ENCODE peak calls at places on chromosome 12, in ten cellular contexts. One of them, this sample, is unnamed.
A peak's percentile ranks its signal among the peaks of the same experiment; 100 is the strongest.

GRCh38 chr12:108793756-108794441 is 62.6 kb upstream of the CORO1C start:
- DNase-seq in ACHN: no peak
- DNase-seq in sciatic nerve: no peak
- DNase-seq in NCI-H1092: no peak
- DNase-seq in T47D: no peak
- DNase-seq in GM10248: no peak
- DNase-seq in PC-3: no peak
- DNase-seq in kidney glomerular epithelial cell: no peak
- DNase-seq in left cardiac atrium: no peak
- DNase-seq in activated effector memory CD4-positive, alpha-beta T cell treated with Interleukin-2 at 50 U/mL for 16 hours: no peak
- DNase-seq in this sample: no peak

GRCh38 chr12:34604227-34604626 is 581.9 kb downstream of the ALG10 start:
- DNase-seq in NCI-H1092: no peak
- DNase-seq in activated effector memory CD4-positive, alpha-beta T cell treated with Interleukin-2 at 50 U/mL for 16 hours: no peak
- DNase-seq in GM10248: no peak
- DNase-seq in T47D: peak; percentile 24
- DNase-seq in kidney glomerular epithelial cell: no peak
- DNase-seq in ACHN: no peak
- DNase-seq in left cardiac atrium: no peak
- DNase-seq in PC-3: no peak
- DNase-seq in sciatic nerve: no peak
- DNase-seq in this sample: no peak

GRCh38 chr12:6205144-6205539 is 4.9 kb downstream of the CD9 start:
- DNase-seq in PC-3: no peak
- DNase-seq in GM10248: no peak
- DNase-seq in sciatic nerve: no peak
- DNase-seq in activated effector memory CD4-positive, alpha-beta T cell treated with Interleukin-2 at 50 U/mL for 16 hours: no peak
- DNase-seq in ACHN: no peak
- DNase-seq in left cardiac atrium: peak; percentile 79
- DNase-seq in kidney glomerular epithelial cell: no peak
- DNase-seq in NCI-H1092: no peak
- DNase-seq in T47D: no peak
- DNase-seq in this sample: no peak

GRCh38 chr12:2640709-2641108 is 154.1 kb upstream of the FKBP4 start:
- DNase-seq in left cardiac atrium: peak; percentile 82
- DNase-seq in NCI-H1092: no peak
- DNase-seq in GM10248: no peak
- DNase-seq in ACHN: peak; percentile 98
- DNase-seq in activated effector memory CD4-positive, alpha-beta T cell treated with Interleukin-2 at 50 U/mL for 16 hours: no peak
- DNase-seq in PC-3: peak; percentile 81
- DNase-seq in kidney glomerular epithelial cell: peak; percentile 80
- DNase-seq in sciatic nerve: peak; percentile 63
- DNase-seq in T47D: no peak
- DNase-seq in this sample: no peak

GRCh38 chr12:65785500-65785899 is 38.8 kb upstream of the HMGA2 start:
- DNase-seq in sciatic nerve: no peak
- DNase-seq in PC-3: no peak
- DNase-seq in NCI-H1092: no peak
- DNase-seq in T47D: no peak
- DNase-seq in left cardiac atrium: no peak
- DNase-seq in kidney glomerular epithelial cell: no peak
- DNase-seq in GM10248: no peak
- DNase-seq in activated effector memory CD4-positive, alpha-beta T cell treated with Interleukin-2 at 50 U/mL for 16 hours: no peak
- DNase-seq in ACHN: no peak
- DNase-seq in this sample: no peak

GRCh38 chr12:93686572-93687365 is 9.6 kb downstream of the CRADD start:
- DNase-seq in GM10248: no peak
- DNase-seq in activated effector memory CD4-positive, alpha-beta T cell treated with Interleukin-2 at 50 U/mL for 16 hours: no peak
- DNase-seq in ACHN: no peak
- DNase-seq in left cardiac atrium: no peak
- DNase-seq in PC-3: no peak
- DNase-seq in sciatic nerve: no peak
- DNase-seq in NCI-H1092: no peak
- DNase-seq in kidney glomerular epithelial cell: no peak
- DNase-seq in T47D: no peak
- DNase-seq in this sample: no peak

GRCh38 chr12:726281-727140 is 25.9 kb upstream of the WNK1 start:
- DNase-seq in T47D: no peak
- DNase-seq in GM10248: no peak
- DNase-seq in NCI-H1092: no peak
- DNase-seq in activated effector memory CD4-positive, alpha-beta T cell treated with Interleukin-2 at 50 U/mL for 16 hours: no peak
- DNase-seq in left cardiac atrium: no peak
- DNase-seq in kidney glomerular epithelial cell: peak; percentile 45
- DNase-seq in PC-3: peak; percentile 54
- DNase-seq in sciatic nerve: no peak
- DNase-seq in ACHN: peak; percentile 35
- DNase-seq in this sample: no peak

GRCh38 chr12:80715850-80716249 is 862 bp upstream of the MYF5 start:
- DNase-seq in left cardiac atrium: no peak
- DNase-seq in PC-3: no peak
- DNase-seq in T47D: no peak
- DNase-seq in activated effector memory CD4-positive, alpha-beta T cell treated with Interleukin-2 at 50 U/mL for 16 hours: no peak
- DNase-seq in sciatic nerve: no peak
- DNase-seq in kidney glomerular epithelial cell: no peak
- DNase-seq in ACHN: no peak
- DNase-seq in GM10248: no peak
- DNase-seq in NCI-H1092: no peak
- DNase-seq in this sample: no peak

GRCh38 chr12:93380480-93381121 is 2.9 kb downstream of the NUDT4 start:
- DNase-seq in kidney glomerular epithelial cell: peak; percentile 54
- DNase-seq in ACHN: peak; percentile 51
- DNase-seq in T47D: peak; percentile 54
- DNase-seq in PC-3: peak; percentile 63
- DNase-seq in left cardiac atrium: no peak
- DNase-seq in sciatic nerve: no peak
- DNase-seq in NCI-H1092: no peak
- DNase-seq in activated effector memory CD4-positive, alpha-beta T cell treated with Interleukin-2 at 50 U/mL for 16 hours: no peak
- DNase-seq in GM10248: no peak
- DNase-seq in this sample: peak; percentile 74

GRCh38 chr12:570949-571794 is 92.1 kb downstream of the NINJ2 start:
- DNase-seq in PC-3: peak; percentile 85
- DNase-seq in GM10248: no peak
- DNase-seq in left cardiac atrium: peak; percentile 87
- DNase-seq in ACHN: peak; percentile 93
- DNase-seq in kidney glomerular epithelial cell: no peak
- DNase-seq in T47D: peak; percentile 95
- DNase-seq in activated effector memory CD4-positive, alpha-beta T cell treated with Interleukin-2 at 50 U/mL for 16 hours: no peak
- DNase-seq in sciatic nerve: peak; percentile 82
- DNase-seq in NCI-H1092: no peak
- DNase-seq in this sample: peak; percentile 83

GRCh38 chr12:68613209-68613904 is 2.7 kb downstream of the RAP1B start:
- DNase-seq in left cardiac atrium: no peak
- DNase-seq in NCI-H1092: no peak
- DNase-seq in activated effector memory CD4-positive, alpha-beta T cell treated with Interleukin-2 at 50 U/mL for 16 hours: peak; percentile 9
- DNase-seq in T47D: no peak
- DNase-seq in sciatic nerve: no peak
- DNase-seq in PC-3: no peak
- DNase-seq in kidney glomerular epithelial cell: no peak
- DNase-seq in GM10248: no peak
- DNase-seq in ACHN: no peak
- DNase-seq in this sample: no peak

GRCh38 chr12:3527181-3527580 is 36.2 kb downstream of the PRMT8 start:
- DNase-seq in GM10248: no peak
- DNase-seq in sciatic nerve: no peak
- DNase-seq in ACHN: no peak
- DNase-seq in NCI-H1092: no peak
- DNase-seq in left cardiac atrium: no peak
- DNase-seq in T47D: no peak
- DNase-seq in PC-3: peak; percentile 87
- DNase-seq in kidney glomerular epithelial cell: no peak
- DNase-seq in activated effector memory CD4-positive, alpha-beta T cell treated with Interleukin-2 at 50 U/mL for 16 hours: no peak
- DNase-seq in this sample: peak; percentile 14

GRCh38 chr12:124915249-124916236 is 1.1 kb upstream of the UBC start:
- DNase-seq in NCI-H1092: no peak
- DNase-seq in kidney glomerular epithelial cell: no peak
- DNase-seq in sciatic nerve: no peak
- DNase-seq in activated effector memory CD4-positive, alpha-beta T cell treated with Interleukin-2 at 50 U/mL for 16 hours: no peak
- DNase-seq in T47D: peak; percentile 67
- DNase-seq in ACHN: peak; percentile 71
- DNase-seq in left cardiac atrium: peak; percentile 66
- DNase-seq in PC-3: peak; percentile 45
- DNase-seq in GM10248: no peak
- DNase-seq in this sample: peak; percentile 65

GRCh38 chr12:54012631-54013398 is 4.0 kb downstream of the HOXC8 start:
- DNase-seq in ACHN: peak; percentile 19
- DNase-seq in NCI-H1092: no peak
- DNase-seq in sciatic nerve: no peak
- DNase-seq in T47D: no peak
- DNase-seq in kidney glomerular epithelial cell: no peak
- DNase-seq in left cardiac atrium: no peak
- DNase-seq in activated effector memory CD4-positive, alpha-beta T cell treated with Interleukin-2 at 50 U/mL for 16 hours: no peak
- DNase-seq in GM10248: no peak
- DNase-seq in PC-3: peak; percentile 33
- DNase-seq in this sample: no peak

GRCh38 chr12:45128637-45129036 is 77.7 kb upstream of the DBX2 start:
- DNase-seq in NCI-H1092: no peak
- DNase-seq in PC-3: no peak
- DNase-seq in T47D: no peak
- DNase-seq in ACHN: no peak
- DNase-seq in kidney glomerular epithelial cell: no peak
- DNase-seq in GM10248: no peak
- DNase-seq in activated effector memory CD4-positive, alpha-beta T cell treated with Interleukin-2 at 50 U/mL for 16 hours: no peak
- DNase-seq in left cardiac atrium: no peak
- DNase-seq in sciatic nerve: no peak
- DNase-seq in this sample: no peak

GRCh38 chr12:123931686-123932321 is 40.8 kb downstream of the CCDC92 start:
- DNase-seq in T47D: no peak
- DNase-seq in NCI-H1092: no peak
- DNase-seq in GM10248: no peak
- DNase-seq in PC-3: no peak
- DNase-seq in activated effector memory CD4-positive, alpha-beta T cell treated with Interleukin-2 at 50 U/mL for 16 hours: peak; percentile 21
- DNase-seq in left cardiac atrium: no peak
- DNase-seq in sciatic nerve: no peak
- DNase-seq in kidney glomerular epithelial cell: no peak
- DNase-seq in ACHN: no peak
- DNase-seq in this sample: no peak

GRCh38 chr12:125329239-125330238 is 264.3 kb downstream of the AACS start:
- DNase-seq in sciatic nerve: no peak
- DNase-seq in NCI-H1092: no peak
- DNase-seq in activated effector memory CD4-positive, alpha-beta T cell treated with Interleukin-2 at 50 U/mL for 16 hours: no peak
- DNase-seq in GM10248: no peak
- DNase-seq in ACHN: no peak
- DNase-seq in T47D: no peak
- DNase-seq in kidney glomerular epithelial cell: no peak
- DNase-seq in left cardiac atrium: no peak
- DNase-seq in PC-3: no peak
- DNase-seq in this sample: no peak

GRCh38 chr12:105485321-105485910 is 154.9 kb downstream of the C12orf75 start:
- DNase-seq in sciatic nerve: no peak
- DNase-seq in ACHN: peak; percentile 32
- DNase-seq in T47D: no peak
- DNase-seq in activated effector memory CD4-positive, alpha-beta T cell treated with Interleukin-2 at 50 U/mL for 16 hours: no peak
- DNase-seq in NCI-H1092: no peak
- DNase-seq in PC-3: peak; percentile 63
- DNase-seq in GM10248: no peak
- DNase-seq in kidney glomerular epithelial cell: peak; percentile 92
- DNase-seq in left cardiac atrium: peak; percentile 72
- DNase-seq in this sample: no peak